ENCODE peak calls at places on chromosome 18, in six cellular contexts. One of them, this sample, is unnamed. For H3K4me1, the result is how much of the 10 kb centered on the place peaks cover.

GRCh38 chr18:78922856-78923255 is 56.8 kb upstream of the SALL3 start:
- DNase-seq in IMR-90: no peak
- DNase-seq in mesenchymal stem cell: no peak
- DNase-seq in H9: no peak
- DNase-seq in H1: no peak
- DNase-seq in neuronal stem cell: no peak
- DNase-seq in this sample: no peak

GRCh38 chr18:23279931-23280330 is 144.6 kb downstream of the CABLES1 start:
- DNase-seq in H9: no peak
- DNase-seq in neuronal stem cell: no peak
- DNase-seq in IMR-90: no peak
- DNase-seq in mesenchymal stem cell: no peak
- DNase-seq in H1: no peak
- DNase-seq in this sample: no peak

GRCh38 chr18:25113081-25113480 is 238.9 kb downstream of the ZNF521 start:
- DNase-seq in H9: peak
- DNase-seq in mesenchymal stem cell: peak
- DNase-seq in IMR-90: no peak
- DNase-seq in H1: no peak
- DNase-seq in neuronal stem cell: no peak
- DNase-seq in this sample: no peak

GRCh38 chr18:67735506-67735905 is 219.0 kb upstream of the DSEL start:
- DNase-seq in H9: no peak
- DNase-seq in mesenchymal stem cell: no peak
- DNase-seq in H1: no peak
- DNase-seq in neuronal stem cell: no peak
- DNase-seq in IMR-90: no peak
- DNase-seq in this sample: no peak

GRCh38 chr18:3281456-3282400 is 19.8 kb downstream of the MYL12B start:
- DNase-seq in IMR-90: peak
- DNase-seq in H1: no peak
- DNase-seq in mesenchymal stem cell: peak
- DNase-seq in H9: no peak
- DNase-seq in neuronal stem cell: peak
- DNase-seq in this sample: peak

GRCh38 chr18:31685097-31686082 is 1.0 kb upstream of the B4GALT6 start:
- DNase-seq in H9: peak
- DNase-seq in H1: peak
- DNase-seq in mesenchymal stem cell: peak
- DNase-seq in neuronal stem cell: peak
- DNase-seq in IMR-90: peak
- DNase-seq in this sample: peak

GRCh38 chr18:25279961-25280360 is 72.0 kb downstream of the ZNF521 start:
- DNase-seq in IMR-90: no peak
- DNase-seq in mesenchymal stem cell: no peak
- DNase-seq in H9: no peak
- DNase-seq in neuronal stem cell: no peak
- DNase-seq in H1: no peak
- DNase-seq in this sample: no peak

GRCh38 chr18:35028556-35028955 is 12.7 kb upstream of the MAPRE2 start:
- DNase-seq in neuronal stem cell: no peak
- DNase-seq in H1: no peak
- DNase-seq in mesenchymal stem cell: no peak
- DNase-seq in IMR-90: no peak
- DNase-seq in H9: no peak
- DNase-seq in this sample: peak

GRCh38 chr18:58363767-58364540 is 264.9 kb downstream of the ALPK2 start:
- DNase-seq in H9: no peak
- DNase-seq in neuronal stem cell: no peak
- DNase-seq in IMR-90: peak
- DNase-seq in mesenchymal stem cell: peak
- DNase-seq in H1: no peak
- DNase-seq in this sample: peak

GRCh38 chr18:22830511-22830910 is 102.6 kb upstream of the RBBP8 start:
- DNase-seq in H9: no peak
- DNase-seq in IMR-90: no peak
- DNase-seq in neuronal stem cell: no peak
- DNase-seq in mesenchymal stem cell: no peak
- DNase-seq in H1: no peak
- DNase-seq in this sample: no peak

GRCh38 chr18:58754544-58755068 is 83.3 kb downstream of the MALT1 start:
- DNase-seq in H9: no peak
- DNase-seq in H1: no peak
- DNase-seq in neuronal stem cell: no peak
- DNase-seq in IMR-90: no peak
- DNase-seq in mesenchymal stem cell: no peak
- DNase-seq in this sample: no peak

GRCh38 chr18:53991805-53992204 is 232.7 kb downstream of the MBD2 start:
- DNase-seq in H9: no peak
- DNase-seq in neuronal stem cell: no peak
- DNase-seq in H1: no peak
- DNase-seq in IMR-90: no peak
- DNase-seq in mesenchymal stem cell: no peak
- DNase-seq in this sample: peak

GRCh38 chr18:76494541-76495403 is at the start of gene ZNF516:
- DNase-seq in IMR-90: peak
- DNase-seq in H1: no peak
- DNase-seq in H9: no peak
- DNase-seq in neuronal stem cell: peak
- DNase-seq in mesenchymal stem cell: peak
- DNase-seq in this sample: no peak

GRCh38 chr18:50797147-50797546 is 22.7 kb downstream of the MRO start:
- DNase-seq in neuronal stem cell: no peak
- DNase-seq in H1: no peak
- DNase-seq in IMR-90: no peak
- DNase-seq in H9: no peak
- DNase-seq in mesenchymal stem cell: no peak
- DNase-seq in this sample: no peak

GRCh38 chr18:36288689-36289088 is 8.8 kb upstream of the FHOD3 start:
- DNase-seq in neuronal stem cell: no peak
- DNase-seq in IMR-90: no peak
- DNase-seq in H1: no peak
- DNase-seq in H9: no peak
- DNase-seq in mesenchymal stem cell: no peak
- DNase-seq in this sample: no peak

GRCh38 chr18:74420491-74420890 is 36.6 kb downstream of the DIPK1C start:
- DNase-seq in H1: no peak
- DNase-seq in H9: no peak
- DNase-seq in neuronal stem cell: no peak
- DNase-seq in mesenchymal stem cell: no peak
- DNase-seq in IMR-90: no peak
- DNase-seq in this sample: no peak

DNA sequence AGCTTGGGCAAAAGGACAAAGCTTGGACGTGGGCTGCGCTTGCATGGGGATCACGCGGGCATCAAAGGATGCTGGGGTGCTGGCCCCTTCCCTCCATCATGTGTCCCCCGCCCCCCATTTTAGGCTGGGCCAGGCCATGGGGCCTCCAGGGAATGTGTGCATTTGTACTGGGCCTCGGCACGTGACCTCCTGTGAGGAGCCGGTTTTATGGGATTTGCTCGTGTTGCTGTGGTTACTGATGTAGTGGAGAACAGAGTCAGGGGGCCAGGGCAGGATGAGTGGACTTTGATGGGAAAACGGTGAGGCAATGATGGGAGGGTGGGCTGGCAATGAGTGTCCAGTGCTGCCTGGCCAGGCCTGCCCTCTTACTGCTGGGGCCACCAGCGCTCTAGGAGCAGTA is 257.7 kb downstream of the LOXHD1 start:
- DNase-seq in IMR-90: no peak
- DNase-seq in neuronal stem cell: no peak
- DNase-seq in mesenchymal stem cell: no peak
- DNase-seq in H1: no peak
- DNase-seq in H9: no peak
- DNase-seq in this sample: no peak
- H3K4me1 ChIP-seq in IMR-90: under half
- H3K4me1 ChIP-seq in neuronal stem cell: under half
- H3K4me1 ChIP-seq in mesenchymal stem cell: under half
- H3K4me1 ChIP-seq in H1: under half
- H3K4me1 ChIP-seq in H9: under half
- H3K4me1 ChIP-seq in this sample: under half

GRCh38 chr18:45569566-45569965 is 45.7 kb upstream of the SLC14A2 start:
- DNase-seq in neuronal stem cell: no peak
- DNase-seq in H9: no peak
- DNase-seq in H1: no peak
- DNase-seq in mesenchymal stem cell: no peak
- DNase-seq in IMR-90: no peak
- DNase-seq in this sample: no peak

GRCh38 chr18:45565280-45565970 is 49.9 kb upstream of the SLC14A2 start:
- DNase-seq in H1: no peak
- DNase-seq in neuronal stem cell: no peak
- DNase-seq in IMR-90: no peak
- DNase-seq in mesenchymal stem cell: peak
- DNase-seq in H9: no peak
- DNase-seq in this sample: no peak

GRCh38 chr18:45566025-45566740 is 49.1 kb upstream of the SLC14A2 start:
- DNase-seq in H9: no peak
- DNase-seq in H1: no peak
- DNase-seq in mesenchymal stem cell: peak
- DNase-seq in IMR-90: peak
- DNase-seq in neuronal stem cell: no peak
- DNase-seq in this sample: no peak

GRCh38 chr18:45567123-45567522 is 48.2 kb upstream of the SLC14A2 start:
- DNase-seq in H1: no peak
- DNase-seq in neuronal stem cell: no peak
- DNase-seq in IMR-90: peak
- DNase-seq in H9: peak
- DNase-seq in mesenchymal stem cell: peak
- DNase-seq in this sample: no peak

DNA sequence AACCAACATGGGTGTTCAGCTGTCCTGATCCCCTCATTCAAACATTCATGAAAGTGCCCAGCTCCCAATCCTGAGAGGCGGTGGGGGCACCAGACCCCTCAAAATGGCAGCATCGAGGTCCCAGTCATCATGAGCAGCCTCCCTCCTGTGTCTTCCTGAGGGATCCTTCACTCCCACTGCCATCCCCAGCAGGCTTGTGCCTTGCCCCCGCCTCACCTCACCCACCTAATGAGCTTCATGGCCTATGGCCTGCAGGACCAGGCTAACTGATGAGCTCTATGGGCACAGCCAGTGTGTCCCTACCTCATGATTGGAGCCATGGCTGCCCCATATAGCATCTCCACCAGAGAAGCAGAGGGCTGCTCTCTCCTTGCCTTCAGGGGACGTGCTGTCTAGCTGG is 47.3 kb upstream of the SLC14A2 start:
- DNase-seq in H1: no peak
- DNase-seq in neuronal stem cell: no peak
- DNase-seq in H9: no peak
- DNase-seq in mesenchymal stem cell: no peak
- DNase-seq in IMR-90: no peak
- DNase-seq in this sample: no peak
- H3K14ac ChIP-seq in H1: no peak
- H3K14ac ChIP-seq in neuronal stem cell: no peak
- H3K14ac ChIP-seq in H9: no peak
- H3K14ac ChIP-seq in mesenchymal stem cell: no peak
- H3K14ac ChIP-seq in IMR-90: no peak
- H3K14ac ChIP-seq in this sample: no peak

DNA sequence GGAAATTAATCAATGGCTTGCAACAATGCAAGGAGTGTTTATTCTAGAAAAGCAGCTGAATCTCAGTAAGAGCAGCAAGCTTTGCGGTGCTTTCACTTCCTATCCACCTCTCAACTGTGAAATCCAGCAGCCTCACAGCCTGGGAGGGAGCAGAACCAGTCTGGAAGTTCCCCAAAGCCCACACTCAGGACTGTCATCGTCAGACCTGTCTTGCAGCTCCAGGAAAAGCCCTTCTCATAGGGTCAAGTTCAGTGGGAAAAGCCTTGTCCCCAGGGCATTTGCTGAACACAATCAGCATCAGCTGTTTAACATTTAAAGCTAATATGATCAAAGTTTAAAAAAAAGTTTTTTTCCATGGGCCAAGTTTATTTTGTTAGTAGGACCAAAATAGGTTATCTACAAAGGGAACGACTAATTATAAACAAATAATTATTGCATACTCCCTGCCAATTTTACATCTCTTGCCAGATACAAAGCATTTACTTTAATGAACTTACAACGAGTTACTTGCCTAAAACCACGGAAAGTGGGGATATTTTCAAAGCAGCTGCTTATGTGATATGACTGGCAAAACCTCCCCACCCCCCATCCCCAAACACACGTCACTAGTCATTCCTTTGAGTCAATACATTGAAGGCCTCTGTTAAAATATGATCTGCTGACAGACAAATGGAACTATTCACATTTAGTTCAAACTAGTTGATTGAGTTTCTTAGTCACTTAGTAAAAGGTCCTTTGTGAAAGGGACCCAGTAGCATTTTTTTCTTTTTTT is 36.8 kb downstream of the PARD6G start:
- DNase-seq in H1: peak
- DNase-seq in mesenchymal stem cell: peak
- DNase-seq in IMR-90: peak
- DNase-seq in neuronal stem cell: no peak
- DNase-seq in H9: no peak
- DNase-seq in this sample: peak
- H3K4me2 ChIP-seq in H1: no peak
- H3K4me2 ChIP-seq in mesenchymal stem cell: no peak
- H3K4me2 ChIP-seq in IMR-90: peak
- H3K4me2 ChIP-seq in neuronal stem cell: no peak
- H3K4me2 ChIP-seq in H9: no peak
- H3K4me2 ChIP-seq in this sample: no peak

GRCh38 chr18:48922801-48923730 is 27.7 kb downstream of the SMAD7 start:
- DNase-seq in neuronal stem cell: no peak
- DNase-seq in IMR-90: peak
- DNase-seq in mesenchymal stem cell: peak
- DNase-seq in H9: peak
- DNase-seq in H1: no peak
- DNase-seq in this sample: no peak

GRCh38 chr18:48923746-48924580 is 26.8 kb downstream of the SMAD7 start:
- DNase-seq in H1: no peak
- DNase-seq in H9: no peak
- DNase-seq in mesenchymal stem cell: peak
- DNase-seq in IMR-90: peak
- DNase-seq in neuronal stem cell: no peak
- DNase-seq in this sample: no peak

GRCh38 chr18:48920408-48921038 is 30.2 kb downstream of the SMAD7 start:
- DNase-seq in IMR-90: no peak
- DNase-seq in H9: peak
- DNase-seq in H1: no peak
- DNase-seq in neuronal stem cell: no peak
- DNase-seq in mesenchymal stem cell: no peak
- DNase-seq in this sample: no peak

GRCh38 chr18:48921305-48922202 is 29.2 kb downstream of the SMAD7 start:
- DNase-seq in IMR-90: no peak
- DNase-seq in H1: no peak
- DNase-seq in neuronal stem cell: no peak
- DNase-seq in H9: peak
- DNase-seq in mesenchymal stem cell: no peak
- DNase-seq in this sample: no peak

DNA sequence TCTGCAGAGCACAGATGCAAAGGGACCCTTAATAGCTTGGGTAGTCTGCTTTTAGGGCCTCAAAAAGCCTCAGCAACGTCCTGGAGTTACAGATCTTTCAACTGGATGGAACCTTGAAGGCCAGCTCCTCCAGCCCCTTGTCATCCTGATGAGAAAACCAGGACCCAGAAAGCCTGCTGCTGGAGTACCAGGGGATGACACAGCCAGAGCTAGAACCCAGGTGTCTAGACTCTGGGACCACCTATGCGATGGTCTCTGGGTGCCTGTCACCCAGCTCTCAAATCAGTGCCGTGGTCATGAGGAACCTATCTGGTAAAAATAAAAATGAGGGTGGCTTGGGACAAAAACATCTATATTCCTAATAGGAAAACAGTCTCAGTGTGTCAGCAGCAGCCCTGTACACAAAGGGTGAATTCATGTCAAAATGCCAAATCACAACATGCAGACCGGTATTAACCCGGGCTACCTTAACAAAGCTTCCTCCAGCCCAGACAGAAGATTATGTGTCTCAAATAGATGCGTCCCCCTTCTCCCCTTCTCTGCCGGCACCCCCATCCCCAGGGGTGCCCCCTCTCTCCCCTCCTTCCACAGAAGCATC is 28.5 kb downstream of the SMAD7 start:
- DNase-seq in neuronal stem cell: no peak
- DNase-seq in IMR-90: no peak
- DNase-seq in H9: peak
- DNase-seq in mesenchymal stem cell: no peak
- DNase-seq in H1: no peak
- DNase-seq in this sample: no peak
- H3K4me1 ChIP-seq in neuronal stem cell: under half
- H3K4me1 ChIP-seq in IMR-90: under half
- H3K4me1 ChIP-seq in H9: under half
- H3K4me1 ChIP-seq in mesenchymal stem cell: half or more
- H3K4me1 ChIP-seq in H1: under half
- H3K4me1 ChIP-seq in this sample: under half

This sample was measured in trophoblast cell.